ENCODE peak calls at places on chromosomes 16 and 17, in seven cellular contexts. Q is neural progenitor cell, U is neuronal stem cell, V is mammary epithelial cell, G is endothelial cell of umbilical vein, X is H9, O is H1. C is an unnamed sample.

GRCh38 chr16:13919330-13919682 is 648 bp upstream of the ERCC4 start:
- DNase-seq in Q (peak; percentile 42), U (no peak), V (peak; percentile 45), G (no peak), X (no peak), O (no peak), C (peak; percentile 74)

GRCh38 chr16:20789130-20789529 is 17.1 kb downstream of the ERI2 start:
- DNase-seq in Q (no peak), U (no peak), V (no peak), G (no peak), X (no peak), O (no peak), C (no peak)

GRCh38 chr16:81190667-81191066 is 47.8 kb upstream of the BCO1 start:
- DNase-seq in Q (no peak), U (no peak), V (peak; percentile 22), G (no peak), X (no peak), O (no peak), C (peak; percentile 65)

GRCh38 chr16:24152826-24153225 is 103.3 kb upstream of the CACNG3 start:
- DNase-seq in Q (no peak), U (no peak), V (no peak), G (no peak), X (no peak), O (no peak), C (peak; percentile 1)

GRCh38 chr17:19304209-19304608 is 58.3 kb downstream of the B9D1 start:
- DNase-seq in Q (no peak), U (no peak), V (no peak), G (peak; percentile 74), X (no peak), O (no peak), C (peak; percentile 88)

GRCh38 chr16:70656712-70657263 is 10.4 kb downstream of the IL34 start:
- DNase-seq in Q (no peak), U (no peak), V (no peak), G (no peak), X (peak; percentile 66), O (no peak), C (no peak)

GRCh38 chr17:14803781-14804180 is 461.3 kb downstream of the PMP22 start:
- DNase-seq in Q (no peak), U (no peak), V (no peak), G (no peak), X (no peak), O (no peak), C (no peak)

GRCh38 chr17:9080296-9080914 is 59.1 kb downstream of the NTN1 start:
- DNase-seq in Q (no peak), U (no peak), V (no peak), G (no peak), X (no peak), O (no peak), C (no peak)

GRCh38 chr16:67311607-67312449 is 14.7 kb downstream of the KCTD19 start:
- DNase-seq in Q (no peak), U (no peak), V (peak; percentile 100), G (peak; percentile 92), X (no peak), O (no peak), C (peak; percentile 100)

GRCh38 chr17:64778102-64778366 is 115.9 kb upstream of the SMURF2 start:
- DNase-seq in Q (no peak), U (no peak), V (no peak), G (no peak), X (no peak), O (no peak), C (no peak)

GRCh38 chr17:48175692-48176450 is 68.3 kb downstream of the SNX11 start:
- DNase-seq in Q (no peak), U (no peak), V (peak; percentile 54), G (no peak), X (no peak), O (no peak), C (peak; percentile 29)

GRCh38 chr17:42422412-42422957 is 571 bp downstream of the CAVIN1 start:
- DNase-seq in Q (peak; percentile 57), U (no peak), V (peak; percentile 59), G (no peak), X (peak; percentile 71), O (peak; percentile 70), C (peak; percentile 62)

GRCh38 chr16:90019201-90019542 is at the start of gene DBNDD1:
- DNase-seq in Q (no peak), U (no peak), V (no peak), G (no peak), X (peak; percentile 47), O (no peak), C (no peak)

GRCh38 chr16:75108792-75109731 is 7.5 kb downstream of the LDHD start:
- DNase-seq in Q (no peak), U (no peak), V (peak; percentile 100), G (no peak), X (peak; percentile 44), O (no peak), C (peak; percentile 83)

GRCh38 chr17:39605492-39606433 is 2.0 kb downstream of the NEUROD2 start:
- DNase-seq in Q (peak; percentile 79), U (no peak), V (peak; percentile 61), G (peak; percentile 13), X (peak; percentile 72), O (peak; percentile 81), C (peak; percentile 35)

GRCh38 chr17:65193305-65194293 is 56.4 kb downstream of the RGS9 start:
- DNase-seq in Q (no peak), U (no peak), V (peak; percentile 5), G (no peak), X (no peak), O (no peak), C (peak; percentile 67)

GRCh38 chr16:68355447-68356248 is 44.8 kb downstream of the PRMT7 start:
- DNase-seq in Q (peak; percentile 45), U (no peak), V (no peak), G (no peak), X (no peak), O (peak; percentile 74), C (no peak)
- H3K9ac ChIP-seq in Q (no peak overlapping the region), U (no peak overlapping the region), V (no peak overlapping the region), G (no peak overlapping the region), X (no peak overlapping the region), O (no peak overlapping the region), C (no peak overlapping the region)

GRCh38 chr16:48534601-48535340 is 75.2 kb downstream of the N4BP1 start:
- DNase-seq in Q (no peak), U (no peak), V (no peak), G (no peak), X (peak; percentile 30), O (no peak), C (no peak)

GRCh38 chr16:48537275-48537674 is 72.7 kb downstream of the N4BP1 start:
- DNase-seq in Q (no peak), U (no peak), V (no peak), G (no peak), X (no peak), O (peak; percentile 41), C (no peak)

GRCh38 chr16:48536600-48537200 is 73.3 kb downstream of the N4BP1 start:
- DNase-seq in Q (no peak), U (no peak), V (no peak), G (no peak), X (no peak), O (no peak), C (no peak)

GRCh38 chr16:48535369-48535787 is 74.6 kb downstream of the N4BP1 start:
- DNase-seq in Q (no peak), U (no peak), V (no peak), G (no peak), X (no peak), O (no peak), C (no peak)

DNA sequence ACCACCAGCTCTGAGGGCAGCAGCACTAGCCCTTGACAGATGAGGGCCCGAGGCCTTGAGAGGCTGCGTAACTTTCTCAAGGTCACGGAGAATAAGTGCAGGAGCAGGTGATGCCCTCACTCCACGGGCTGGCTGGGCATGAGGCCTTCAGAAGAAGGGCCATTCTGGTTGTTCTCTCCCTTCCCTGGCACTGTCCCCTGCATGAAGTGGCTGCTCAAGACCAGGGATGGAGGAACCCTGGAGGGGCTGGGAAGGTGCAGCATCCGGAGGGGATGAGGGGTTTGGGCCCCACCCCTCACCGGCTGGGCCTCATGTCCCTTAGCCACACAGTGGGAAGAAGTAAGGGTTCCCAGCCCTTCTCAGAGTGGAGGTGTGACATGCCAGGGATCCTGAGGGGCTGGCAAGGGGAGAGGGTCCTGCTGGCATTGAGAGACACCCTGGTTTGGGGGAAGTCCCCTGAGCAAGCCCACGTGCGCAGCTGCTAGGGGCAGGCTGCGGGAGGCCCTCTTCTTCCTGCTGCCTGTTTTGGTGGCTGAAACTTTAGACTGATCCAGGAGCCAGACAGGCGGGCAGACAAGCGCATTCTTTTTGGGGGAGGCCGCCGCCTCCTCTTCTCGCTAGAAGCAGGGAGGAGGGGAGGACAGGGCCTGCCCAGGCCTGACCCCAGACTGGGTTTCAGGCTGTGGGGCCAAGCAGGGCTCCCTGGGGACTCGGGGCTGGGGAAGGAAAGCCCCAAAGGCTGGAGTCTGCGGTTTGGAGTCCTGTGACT is 74.0 kb downstream of the N4BP1 start:
- DNase-seq in Q (peak; percentile 55), U (peak; percentile 5), V (peak; percentile 86), G (no peak), X (no peak), O (no peak), C (peak; percentile 73)
- H3K9ac ChIP-seq in Q (no peak overlapping the region), U (peak overlapping the region; percentile 63), V (peak overlapping the region; percentile 17), G (no peak overlapping the region), X (no peak overlapping the region), O (no peak overlapping the region), C (peak overlapping the region; percentile 63)

GRCh38 chr16:68452176-68452575 is 3.9 kb upstream of the SMPD3 start:
- DNase-seq in Q (no peak), U (no peak), V (no peak), G (no peak), X (no peak), O (no peak), C (no peak)
- H3K9ac ChIP-seq in Q (no peak overlapping the region), U (no peak overlapping the region), V (no peak overlapping the region), G (no peak overlapping the region), X (no peak overlapping the region), O (no peak overlapping the region), C (no peak overlapping the region)

DNA sequence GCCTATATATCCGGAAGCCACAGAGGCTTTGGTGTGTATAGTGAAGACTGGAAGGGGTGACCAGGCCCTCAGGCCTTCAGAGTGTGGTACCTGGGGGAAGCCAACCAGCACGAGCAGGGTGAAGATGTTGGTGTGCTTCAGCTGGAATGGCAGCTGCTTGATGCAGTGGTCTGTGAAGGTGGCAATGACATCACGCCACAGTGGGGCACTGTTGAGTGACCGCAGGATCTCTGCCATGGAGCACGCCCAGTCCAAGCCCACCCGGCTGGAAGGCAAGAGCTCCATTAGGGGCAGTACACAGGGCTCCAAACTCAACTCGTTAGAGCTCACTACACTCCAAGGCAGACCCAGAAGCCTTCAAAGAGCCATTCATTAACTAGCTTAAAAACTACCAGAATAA is 68.5 kb upstream of the ATP2A3 start:
- DNase-seq in Q (peak; percentile 23), U (no peak), V (no peak), G (no peak), X (peak; percentile 58), O (no peak), C (no peak)
- H3K9ac ChIP-seq in Q (no peak overlapping the region), U (no peak overlapping the region), V (no peak overlapping the region), G (no peak overlapping the region), X (no peak overlapping the region), O (no peak overlapping the region), C (no peak overlapping the region)

C was measured in mesenchymal stem cell.